ENCODE peak calls at places on chromosomes 7 and 10, in ten cellular contexts. W is brain microvascular endothelial cell; D is NCI-H1436; I is foreskin fibroblast; N is renal cortical epithelial cell; U is DMS153; M is psoas muscle; R is NCI-H1092; Z is stimulated activated CD4-positive, alpha-beta T cell treated with anti-CD3 and anti-CD28 coated beads, Interleukin-12 subunit alpha, Interleukin-12 subunit beta, amount 100 ng/mL, for 24 hours; K is iris pigment epithelial cell. G is an unnamed sample.

GRCh38 chr7:35799846-35800717 is 775 bp upstream of the SEPTIN7 start:
- DNase-seq in W (peak), D (peak), I (peak), N (peak), U (peak), M (peak), R (peak), Z (peak), K (peak), G (peak)

GRCh38 chr7:29826904-29827303 is 20.6 kb downstream of the WIPF3 start:
- DNase-seq in W (no peak), D (no peak), I (no peak), N (no peak), U (no peak), M (no peak), R (no peak), Z (no peak), K (no peak), G (no peak)

GRCh38 chr7:2276107-2276506 is 34.1 kb downstream of the NUDT1 start:
- DNase-seq in W (no peak), D (no peak), I (no peak), N (no peak), U (no peak), M (no peak), R (no peak), Z (no peak), K (no peak), G (no peak)

GRCh38 chr7:30504347-30505173 is at the start of gene GGCT:
- DNase-seq in W (peak), D (peak), I (peak), N (peak), U (peak), M (peak), R (peak), Z (peak), K (peak), G (peak)

GRCh38 chr10:113610636-113611601 is 52.9 kb downstream of the NRAP start:
- DNase-seq in W (no peak), D (no peak), I (no peak), N (peak), U (peak), M (no peak), R (no peak), Z (no peak), K (no peak), G (no peak)

GRCh38 chr7:151925446-151926335 is 30.6 kb upstream of the GALNTL5 start:
- DNase-seq in W (peak), D (no peak), I (no peak), N (no peak), U (peak), M (peak), R (peak), Z (peak), K (no peak), G (no peak)

GRCh38 chr7:106485031-106485551 is 175.9 kb downstream of the CCDC71L start:
- DNase-seq in W (peak), D (no peak), I (peak), N (peak), U (no peak), M (no peak), R (no peak), Z (no peak), K (peak), G (no peak)

GRCh38 chr7:70082026-70082655 is 483.9 kb downstream of the AUTS2 start:
- DNase-seq in W (no peak), D (no peak), I (no peak), N (no peak), U (no peak), M (no peak), R (no peak), Z (no peak), K (no peak), G (no peak)

GRCh38 chr7:33050425-33051318 is 11.9 kb downstream of the NT5C3A start:
- DNase-seq in W (peak), D (no peak), I (peak), N (peak), U (peak), M (no peak), R (no peak), Z (no peak), K (peak), G (peak)

GRCh38 chr10:7832060-7832459 is 13.8 kb downstream of the TAF3 start:
- DNase-seq in W (no peak), D (no peak), I (no peak), N (no peak), U (no peak), M (no peak), R (no peak), Z (no peak), K (no peak), G (no peak)

GRCh38 chr10:106436123-106436740 is 728.3 kb downstream of the SORCS1 start:
- DNase-seq in W (no peak), D (no peak), I (peak), N (peak), U (no peak), M (no peak), R (no peak), Z (no peak), K (peak), G (no peak)

GRCh38 chr10:90125966-90126600 is 424.7 kb downstream of the KIF20B start:
- DNase-seq in W (peak), D (no peak), I (peak), N (no peak), U (no peak), M (no peak), R (no peak), Z (no peak), K (peak), G (no peak)

GRCh38 chr10:29160110-29160669 is 128.7 kb upstream of the LYZL1 start:
- DNase-seq in W (peak), D (no peak), I (peak), N (peak), U (no peak), M (no peak), R (no peak), Z (no peak), K (peak), G (no peak)

GRCh38 chr7:156516791-156517378 is 123.7 kb upstream of the RNF32 start:
- DNase-seq in W (no peak), D (no peak), I (no peak), N (no peak), U (no peak), M (no peak), R (no peak), Z (no peak), K (no peak), G (no peak)

GRCh38 chr7:77771901-77772300 is 26.3 kb downstream of the TMEM60 start:
- DNase-seq in W (no peak), D (no peak), I (no peak), N (no peak), U (no peak), M (no peak), R (no peak), Z (no peak), K (peak), G (no peak)

GRCh38 chr10:107264742-107265141 is 100.2 kb upstream of the SORCS1 start:
- DNase-seq in W (no peak), D (no peak), I (no peak), N (no peak), U (no peak), M (no peak), R (no peak), Z (no peak), K (no peak), G (no peak)

GRCh38 chr7:91651986-91652385 is 228.5 kb downstream of the MTERF1 start:
- DNase-seq in W (no peak), D (no peak), I (no peak), N (no peak), U (no peak), M (no peak), R (no peak), Z (no peak), K (no peak), G (no peak)

GRCh38 chr10:102555781-102556328 is 52.1 kb downstream of the SUFU start:
- DNase-seq in W (peak), D (no peak), I (peak), N (peak), U (no peak), M (peak), R (no peak), Z (no peak), K (peak), G (no peak)

GRCh38 chr7:155965010-155965409 is 152.7 kb upstream of the SHH start:
- DNase-seq in W (peak), D (no peak), I (no peak), N (peak), U (no peak), M (no peak), R (no peak), Z (no peak), K (peak), G (no peak)

GRCh38 chr7:133491319-133491718 is 238.4 kb downstream of the EXOC4 start:
- DNase-seq in W (no peak), D (no peak), I (no peak), N (peak), U (no peak), M (no peak), R (no peak), Z (no peak), K (no peak), G (peak)

GRCh38 chr7:108459922-108460551 is 3.8 kb upstream of the NRCAM start:
- DNase-seq in W (peak), D (peak), I (peak), N (peak), U (no peak), M (no peak), R (peak), Z (no peak), K (no peak), G (peak)

GRCh38 chr10:3186365-3186764 is 13.8 kb upstream of the PITRM1 start:
- DNase-seq in W (no peak), D (no peak), I (no peak), N (no peak), U (no peak), M (no peak), R (no peak), Z (peak), K (no peak), G (no peak)

GRCh38 chr7:109179601-109180000 is 609.9 kb downstream of the DNAJB9 start:
- DNase-seq in W (no peak), D (no peak), I (no peak), N (no peak), U (no peak), M (no peak), R (no peak), Z (no peak), K (no peak), G (no peak)

GRCh38 chr7:156380261-156380660 is 260.3 kb upstream of the RNF32 start:
- DNase-seq in W (no peak), D (no peak), I (no peak), N (peak), U (peak), M (no peak), R (no peak), Z (no peak), K (no peak), G (no peak)

GRCh38 chr10:102927311-102928010 is 9.4 kb downstream of the CNNM2 start:
- DNase-seq in W (no peak), D (no peak), I (no peak), N (no peak), U (no peak), M (no peak), R (no peak), Z (no peak), K (no peak), G (no peak)

GRCh38 chr10:24820616-24821015 is 96.9 kb upstream of the ARHGAP21 start:
- DNase-seq in W (no peak), D (no peak), I (peak), N (peak), U (no peak), M (no peak), R (no peak), Z (no peak), K (no peak), G (no peak)

GRCh38 chr7:142696456-142697179 is 52.7 kb upstream of the PRSS1 start:
- DNase-seq in W (no peak), D (no peak), I (no peak), N (no peak), U (no peak), M (no peak), R (no peak), Z (no peak), K (no peak), G (no peak)